ENCODE peak calls at places on chromosome 20, in eight cellular contexts. Y is H7; W is psoas muscle; V is mammary epithelial cell; G is HCEC 1CT; D is cerebellum; Q is effector memory CD8-positive, alpha-beta T cell; I is neuronal stem cell. P is an unnamed sample.

GRCh38 chr20:11982289-11982957 is 64.7 kb downstream of the BTBD3 start:
- DNase-seq in Y (no peak), W (no peak), V (no peak), G (no peak), D (no peak), Q (no peak), I (no peak), P (no peak)

GRCh38 chr20:61436674-61437279 is 184.7 kb downstream of the CDH4 start:
- DNase-seq in Y (peak), W (no peak), V (peak), G (peak), D (no peak), Q (no peak), I (peak), P (peak)

GRCh38 chr20:12464036-12464435 is 544.7 kb upstream of the SPTLC3 start:
- DNase-seq in Y (no peak), W (no peak), V (no peak), G (no peak), D (no peak), Q (no peak), I (no peak), P (no peak)

GRCh38 chr20:20820104-20820503 is 107.7 kb upstream of the RALGAPA2 start:
- DNase-seq in Y (peak), W (no peak), V (no peak), G (no peak), D (no peak), Q (no peak), I (no peak), P (no peak)

GRCh38 chr20:59082981-59083380 is 40.4 kb upstream of the PRELID3B start:
- DNase-seq in Y (no peak), W (no peak), V (peak), G (peak), D (no peak), Q (no peak), I (no peak), P (peak)

GRCh38 chr20:21315138-21315537 is 12.0 kb downstream of the XRN2 start:
- DNase-seq in Y (no peak), W (no peak), V (peak), G (peak), D (no peak), Q (no peak), I (no peak), P (peak)

GRCh38 chr20:16947346-16947943 is 199.3 kb downstream of the OTOR start:
- DNase-seq in Y (no peak), W (no peak), V (no peak), G (no peak), D (peak), Q (no peak), I (no peak), P (no peak)

GRCh38 chr20:64188071-64188470 is 23.8 kb downstream of the MYT1 start:
- DNase-seq in Y (no peak), W (no peak), V (no peak), G (no peak), D (no peak), Q (no peak), I (no peak), P (no peak)

GRCh38 chr20:12570371-12570770 is 438.4 kb upstream of the SPTLC3 start:
- DNase-seq in Y (peak), W (no peak), V (peak), G (no peak), D (no peak), Q (no peak), I (peak), P (no peak)

GRCh38 chr20:57620999-57621398 is 773 bp upstream of the ZBP1 start:
- DNase-seq in Y (peak), W (no peak), V (no peak), G (no peak), D (no peak), Q (no peak), I (no peak), P (no peak)

GRCh38 chr20:49835031-49835430 is 22.4 kb downstream of the SLC9A8 start:
- DNase-seq in Y (no peak), W (no peak), V (peak), G (no peak), D (no peak), Q (no peak), I (no peak), P (peak)

GRCh38 chr20:62219101-62219991 is 732 bp downstream of the HRH3 start:
- DNase-seq in Y (peak), W (no peak), V (peak), G (no peak), D (peak), Q (no peak), I (no peak), P (no peak)

GRCh38 chr20:10282930-10283556 is 64.4 kb downstream of the SNAP25 start:
- DNase-seq in Y (no peak), W (no peak), V (peak), G (peak), D (no peak), Q (no peak), I (no peak), P (no peak)

GRCh38 chr20:40986774-40987173 is 41.8 kb upstream of the TOP1 start:
- DNase-seq in Y (no peak), W (no peak), V (no peak), G (no peak), D (no peak), Q (no peak), I (no peak), P (no peak)

GRCh38 chr20:53905019-53905847 is 165.2 kb downstream of the BCAS1 start:
- DNase-seq in Y (no peak), W (no peak), V (no peak), G (no peak), D (no peak), Q (no peak), I (no peak), P (no peak)

GRCh38 chr20:57326667-57327455 is 2.7 kb upstream of the SPO11 start:
- DNase-seq in Y (peak), W (no peak), V (peak), G (no peak), D (no peak), Q (no peak), I (no peak), P (peak)

GRCh38 chr20:50632701-50633100 is 58.6 kb downstream of the RIPOR3 start:
- DNase-seq in Y (no peak), W (no peak), V (no peak), G (no peak), D (no peak), Q (no peak), I (no peak), P (no peak)

GRCh38 chr20:2812189-2812588 is 2.6 kb upstream of the C20orf141 start:
- DNase-seq in Y (peak), W (no peak), V (no peak), G (no peak), D (no peak), Q (no peak), I (no peak), P (no peak)

GRCh38 chr20:61370841-61371303 is 118.8 kb downstream of the CDH4 start:
- DNase-seq in Y (no peak), W (no peak), V (no peak), G (no peak), D (peak), Q (no peak), I (peak), P (no peak)

GRCh38 chr20:3318226-3318884 is 79.4 kb upstream of the SLC4A11 start:
- DNase-seq in Y (no peak), W (no peak), V (peak), G (no peak), D (no peak), Q (no peak), I (no peak), P (no peak)

GRCh38 chr20:46618316-46619110 is 32.7 kb downstream of the SLC13A3 start:
- DNase-seq in Y (no peak), W (no peak), V (no peak), G (no peak), D (no peak), Q (no peak), I (no peak), P (no peak)

GRCh38 chr20:19631410-19631809 is 126.6 kb upstream of the RIN2 start:
- DNase-seq in Y (no peak), W (no peak), V (no peak), G (no peak), D (no peak), Q (no peak), I (no peak), P (no peak)

GRCh38 chr20:12700701-12701100 is 308.1 kb upstream of the SPTLC3 start:
- DNase-seq in Y (no peak), W (no peak), V (no peak), G (no peak), D (no peak), Q (no peak), I (no peak), P (no peak)

GRCh38 chr20:18738888-18739287 is 74.7 kb upstream of the SCP2D1 start:
- DNase-seq in Y (no peak), W (no peak), V (no peak), G (no peak), D (no peak), Q (no peak), I (no peak), P (no peak)

GRCh38 chr20:41424546-41424945 is 57.9 kb upstream of the EMILIN3 start:
- DNase-seq in Y (no peak), W (no peak), V (no peak), G (no peak), D (no peak), Q (no peak), I (no peak), P (no peak)

GRCh38 chr20:36167826-36168634 is 13.5 kb downstream of the EPB41L1 start:
- DNase-seq in Y (no peak), W (no peak), V (peak), G (peak), D (no peak), Q (no peak), I (no peak), P (peak)

GRCh38 chr20:21557246-21557982 is 43.5 kb upstream of the NKX2-2 start:
- DNase-seq in Y (no peak), W (no peak), V (no peak), G (no peak), D (no peak), Q (no peak), I (no peak), P (no peak)

P was measured in RWPE1.